ENCODE peak calls at places on chromosomes 16 and 17, in eight cellular contexts. One of them, this sample, is unnamed.

GRCh38 chr16:53071748-53072301 is 17.0 kb downstream of the CHD9 start:
- DNase-seq in gastrocnemius medialis: no peak
- DNase-seq in lower leg skin: no peak
- DNase-seq in body of pancreas: peak; percentile 17
- DNase-seq in WTC11: no peak
- DNase-seq in neural progenitor cell: no peak
- DNase-seq in Panc1: no peak
- DNase-seq in GM13976: peak; percentile 48
- DNase-seq in this sample: no peak

GRCh38 chr16:58054289-58054688 is 28.7 kb downstream of the MMP15 start:
- DNase-seq in gastrocnemius medialis: no peak
- DNase-seq in lower leg skin: no peak
- DNase-seq in body of pancreas: no peak
- DNase-seq in WTC11: no peak
- DNase-seq in neural progenitor cell: no peak
- DNase-seq in Panc1: no peak
- DNase-seq in GM13976: no peak
- DNase-seq in this sample: no peak

GRCh38 chr17:7613769-7614421 is 802 bp downstream of the FXR2 start:
- DNase-seq in gastrocnemius medialis: no peak
- DNase-seq in lower leg skin: no peak
- DNase-seq in body of pancreas: no peak
- DNase-seq in WTC11: no peak
- DNase-seq in neural progenitor cell: no peak
- DNase-seq in Panc1: no peak
- DNase-seq in GM13976: no peak
- DNase-seq in this sample: no peak

GRCh38 chr17:64095144-64095882 is 34.6 kb downstream of the ERN1 start:
- DNase-seq in gastrocnemius medialis: no peak
- DNase-seq in lower leg skin: no peak
- DNase-seq in body of pancreas: peak; percentile 65
- DNase-seq in WTC11: no peak
- DNase-seq in neural progenitor cell: no peak
- DNase-seq in Panc1: no peak
- DNase-seq in GM13976: no peak
- DNase-seq in this sample: no peak

GRCh38 chr17:4592240-4593005 is 8.1 kb downstream of the SMTNL2 start:
- DNase-seq in gastrocnemius medialis: no peak
- DNase-seq in lower leg skin: no peak
- DNase-seq in body of pancreas: no peak
- DNase-seq in WTC11: no peak
- DNase-seq in neural progenitor cell: no peak
- DNase-seq in Panc1: no peak
- DNase-seq in GM13976: no peak
- DNase-seq in this sample: no peak

GRCh38 chr16:79898703-79899102 is 298.2 kb upstream of the MAF start:
- DNase-seq in gastrocnemius medialis: no peak
- DNase-seq in lower leg skin: no peak
- DNase-seq in body of pancreas: no peak
- DNase-seq in WTC11: no peak
- DNase-seq in neural progenitor cell: no peak
- DNase-seq in Panc1: no peak
- DNase-seq in GM13976: no peak
- DNase-seq in this sample: no peak

GRCh38 chr17:40317345-40317873 is 8.4 kb downstream of the RARA start:
- DNase-seq in gastrocnemius medialis: no peak
- DNase-seq in lower leg skin: peak; percentile 91
- DNase-seq in body of pancreas: peak; percentile 64
- DNase-seq in WTC11: peak; percentile 78
- DNase-seq in neural progenitor cell: peak; percentile 85
- DNase-seq in Panc1: no peak
- DNase-seq in GM13976: peak; percentile 72
- DNase-seq in this sample: peak; percentile 61

GRCh38 chr17:65074778-65075250 is 18.3 kb upstream of the GNA13 start:
- DNase-seq in gastrocnemius medialis: peak; percentile 51
- DNase-seq in lower leg skin: no peak
- DNase-seq in body of pancreas: peak; percentile 60
- DNase-seq in WTC11: no peak
- DNase-seq in neural progenitor cell: no peak
- DNase-seq in Panc1: no peak
- DNase-seq in GM13976: no peak
- DNase-seq in this sample: no peak

GRCh38 chr17:27808629-27809028 is 8.3 kb upstream of the NOS2 start:
- DNase-seq in gastrocnemius medialis: no peak
- DNase-seq in lower leg skin: peak; percentile 56
- DNase-seq in body of pancreas: no peak
- DNase-seq in WTC11: no peak
- DNase-seq in neural progenitor cell: no peak
- DNase-seq in Panc1: no peak
- DNase-seq in GM13976: peak; percentile 48
- DNase-seq in this sample: no peak

GRCh38 chr17:37110816-37111215 is 162.1 kb downstream of the AATF start:
- DNase-seq in gastrocnemius medialis: no peak
- DNase-seq in lower leg skin: no peak
- DNase-seq in body of pancreas: no peak
- DNase-seq in WTC11: no peak
- DNase-seq in neural progenitor cell: peak; percentile 41
- DNase-seq in Panc1: no peak
- DNase-seq in GM13976: no peak
- DNase-seq in this sample: no peak

GRCh38 chr16:61146429-61146828 is 889.8 kb downstream of the CDH8 start:
- DNase-seq in gastrocnemius medialis: no peak
- DNase-seq in lower leg skin: no peak
- DNase-seq in body of pancreas: no peak
- DNase-seq in WTC11: no peak
- DNase-seq in neural progenitor cell: no peak
- DNase-seq in Panc1: no peak
- DNase-seq in GM13976: no peak
- DNase-seq in this sample: no peak

GRCh38 chr17:61713035-61713434 is 122.0 kb upstream of the NACA2 start:
- DNase-seq in gastrocnemius medialis: no peak
- DNase-seq in lower leg skin: no peak
- DNase-seq in body of pancreas: no peak
- DNase-seq in WTC11: no peak
- DNase-seq in neural progenitor cell: no peak
- DNase-seq in Panc1: no peak
- DNase-seq in GM13976: no peak
- DNase-seq in this sample: no peak

GRCh38 chr16:8571061-8571596 is 19.2 kb downstream of the TMEM114 start:
- DNase-seq in gastrocnemius medialis: no peak
- DNase-seq in lower leg skin: peak; percentile 60
- DNase-seq in body of pancreas: no peak
- DNase-seq in WTC11: no peak
- DNase-seq in neural progenitor cell: peak; percentile 68
- DNase-seq in Panc1: no peak
- DNase-seq in GM13976: no peak
- DNase-seq in this sample: no peak

GRCh38 chr16:84117482-84117843 is 721 bp upstream of the MBTPS1 start:
- DNase-seq in gastrocnemius medialis: no peak
- DNase-seq in lower leg skin: no peak
- DNase-seq in body of pancreas: peak; percentile 21
- DNase-seq in WTC11: no peak
- DNase-seq in neural progenitor cell: peak; percentile 58
- DNase-seq in Panc1: no peak
- DNase-seq in GM13976: peak; percentile 57
- DNase-seq in this sample: no peak

GRCh38 chr16:66894948-66895696 is 14.8 kb downstream of the PDP2 start:
- DNase-seq in gastrocnemius medialis: peak; percentile 66
- DNase-seq in lower leg skin: no peak
- DNase-seq in body of pancreas: peak; percentile 72
- DNase-seq in WTC11: peak; percentile 69
- DNase-seq in neural progenitor cell: peak; percentile 79
- DNase-seq in Panc1: no peak
- DNase-seq in GM13976: peak; percentile 83
- DNase-seq in this sample: peak; percentile 62

GRCh38 chr17:48056246-48056745 is 8.1 kb downstream of the NFE2L1 start:
- DNase-seq in gastrocnemius medialis: no peak
- DNase-seq in lower leg skin: no peak
- DNase-seq in body of pancreas: no peak
- DNase-seq in WTC11: no peak
- DNase-seq in neural progenitor cell: no peak
- DNase-seq in Panc1: no peak
- DNase-seq in GM13976: no peak
- DNase-seq in this sample: no peak

GRCh38 chr16:8850279-8850885 is 18.4 kb downstream of the CARHSP1 start:
- DNase-seq in gastrocnemius medialis: no peak
- DNase-seq in lower leg skin: peak; percentile 87
- DNase-seq in body of pancreas: no peak
- DNase-seq in WTC11: peak; percentile 11
- DNase-seq in neural progenitor cell: no peak
- DNase-seq in Panc1: no peak
- DNase-seq in GM13976: peak; percentile 34
- DNase-seq in this sample: no peak

GRCh38 chr16:89330177-89330856 is 112.8 kb downstream of the ZNF778 start:
- DNase-seq in gastrocnemius medialis: no peak
- DNase-seq in lower leg skin: no peak
- DNase-seq in body of pancreas: peak; percentile 77
- DNase-seq in WTC11: peak; percentile 4
- DNase-seq in neural progenitor cell: no peak
- DNase-seq in Panc1: no peak
- DNase-seq in GM13976: no peak
- DNase-seq in this sample: no peak

GRCh38 chr17:74227681-74228080 is 14.3 kb downstream of the TTYH2 start:
- DNase-seq in gastrocnemius medialis: no peak
- DNase-seq in lower leg skin: no peak
- DNase-seq in body of pancreas: no peak
- DNase-seq in WTC11: no peak
- DNase-seq in neural progenitor cell: no peak
- DNase-seq in Panc1: no peak
- DNase-seq in GM13976: no peak
- DNase-seq in this sample: no peak

GRCh38 chr17:27888945-27889344 is 4.2 kb downstream of the LYRM9 start:
- DNase-seq in gastrocnemius medialis: no peak
- DNase-seq in lower leg skin: peak; percentile 46
- DNase-seq in body of pancreas: peak; percentile 81
- DNase-seq in WTC11: peak; percentile 64
- DNase-seq in neural progenitor cell: peak; percentile 85
- DNase-seq in Panc1: no peak
- DNase-seq in GM13976: no peak
- DNase-seq in this sample: no peak

GRCh38 chr16:53123753-53124152 is 69.0 kb downstream of the CHD9 start:
- DNase-seq in gastrocnemius medialis: no peak
- DNase-seq in lower leg skin: no peak
- DNase-seq in body of pancreas: no peak
- DNase-seq in WTC11: no peak
- DNase-seq in neural progenitor cell: no peak
- DNase-seq in Panc1: no peak
- DNase-seq in GM13976: no peak
- DNase-seq in this sample: no peak

GRCh38 chr16:31074814-31075183 is 577 bp downstream of the ZNF646 start:
- DNase-seq in gastrocnemius medialis: no peak
- DNase-seq in lower leg skin: no peak
- DNase-seq in body of pancreas: no peak
- DNase-seq in WTC11: no peak
- DNase-seq in neural progenitor cell: no peak
- DNase-seq in Panc1: no peak
- DNase-seq in GM13976: no peak
- DNase-seq in this sample: no peak
- TF ChIP-seq CTCF in gastrocnemius medialis: no peak
- TF ChIP-seq CTCF in lower leg skin: no peak
- TF ChIP-seq CTCF in body of pancreas: no peak
- TF ChIP-seq CTCF in WTC11: no peak
- TF ChIP-seq CTCF in neural progenitor cell: no peak
- TF ChIP-seq CTCF in Panc1: no peak
- TF ChIP-seq CTCF in GM13976: no peak
- TF ChIP-seq CTCF in this sample: no peak

GRCh38 chr16:46918905-46919792 is 35.0 kb downstream of the GPT2 start:
- DNase-seq in gastrocnemius medialis: no peak
- DNase-seq in lower leg skin: no peak
- DNase-seq in body of pancreas: peak; percentile 96
- DNase-seq in WTC11: no peak
- DNase-seq in neural progenitor cell: peak; percentile 80
- DNase-seq in Panc1: no peak
- DNase-seq in GM13976: peak; percentile 86
- DNase-seq in this sample: peak; percentile 37
- TF ChIP-seq CTCF in gastrocnemius medialis: no peak
- TF ChIP-seq CTCF in lower leg skin: no peak
- TF ChIP-seq CTCF in body of pancreas: no peak
- TF ChIP-seq CTCF in WTC11: no peak
- TF ChIP-seq CTCF in neural progenitor cell: peak; percentile 11
- TF ChIP-seq CTCF in Panc1: no peak
- TF ChIP-seq CTCF in GM13976: peak; percentile 30
- TF ChIP-seq CTCF in this sample: peak; percentile 26

DNA sequence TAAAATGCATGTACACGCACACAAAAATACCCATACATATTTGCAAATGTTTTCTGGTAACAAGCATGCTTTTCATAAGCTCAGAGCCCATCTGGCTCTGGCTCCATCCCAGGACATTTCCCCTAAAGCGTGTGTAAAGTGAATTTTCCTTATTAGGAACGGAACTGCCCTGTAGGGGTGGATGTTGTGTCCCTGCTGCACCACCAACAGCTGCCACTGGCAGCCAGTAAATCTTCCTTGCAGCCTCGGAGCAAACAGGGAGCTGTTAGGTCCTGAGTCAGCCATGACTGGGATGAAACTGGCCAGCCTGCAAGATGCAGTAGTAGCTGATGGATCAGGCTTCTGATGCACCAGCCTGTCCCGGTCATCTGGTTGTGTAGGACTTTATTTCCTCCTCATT is 393.6 kb downstream of the UTP18 start:
- DNase-seq in gastrocnemius medialis: no peak
- DNase-seq in lower leg skin: no peak
- DNase-seq in body of pancreas: no peak
- DNase-seq in WTC11: peak; percentile 24
- DNase-seq in neural progenitor cell: peak; percentile 56
- DNase-seq in Panc1: no peak
- DNase-seq in GM13976: no peak
- DNase-seq in this sample: no peak
- TF ChIP-seq CTCF in gastrocnemius medialis: no peak
- TF ChIP-seq CTCF in lower leg skin: no peak
- TF ChIP-seq CTCF in body of pancreas: no peak
- TF ChIP-seq CTCF in WTC11: no peak
- TF ChIP-seq CTCF in neural progenitor cell: peak; percentile 13
- TF ChIP-seq CTCF in Panc1: no peak
- TF ChIP-seq CTCF in GM13976: no peak
- TF ChIP-seq CTCF in this sample: no peak

GRCh38 chr17:79233916-79234551 is 159.4 kb downstream of the ENGASE start:
- DNase-seq in gastrocnemius medialis: no peak
- DNase-seq in lower leg skin: no peak
- DNase-seq in body of pancreas: no peak
- DNase-seq in WTC11: no peak
- DNase-seq in neural progenitor cell: no peak
- DNase-seq in Panc1: no peak
- DNase-seq in GM13976: no peak
- DNase-seq in this sample: no peak
- TF ChIP-seq CTCF in gastrocnemius medialis: no peak
- TF ChIP-seq CTCF in lower leg skin: no peak
- TF ChIP-seq CTCF in body of pancreas: no peak
- TF ChIP-seq CTCF in WTC11: no peak
- TF ChIP-seq CTCF in neural progenitor cell: no peak
- TF ChIP-seq CTCF in Panc1: no peak
- TF ChIP-seq CTCF in GM13976: no peak
- TF ChIP-seq CTCF in this sample: no peak

This sample was measured in neural crest cell.